ENCODE peak calls at places on chromosomes 13 and 19, in eight cellular contexts. E is CD8-positive, alpha-beta T cell; R is AG09309; S is uterus; Z is mammary epithelial cell; Q is CD8-positive, alpha-beta memory T cell; T is ovary; V is fibroblast of lung. C is an unnamed sample.

GRCh38 chr13:72151241-72151640 is 284.2 kb upstream of the DACH1 start:
- DNase-seq in Z (peak; percentile 51), R (no peak), V (peak; percentile 43), S (no peak), T (no peak), Q (no peak), E (no peak), C (no peak)

GRCh38 chr19:409515-410242 is 732 bp upstream of the C2CD4C start:
- DNase-seq in R (no peak), E (no peak), V (no peak), S (no peak), Q (no peak), T (peak; percentile 24), Z (no peak), C (no peak)

GRCh38 chr19:55116232-55117062 is 990 bp downstream of the PPP1R12C start:
- DNase-seq in Z (peak; percentile 48), R (no peak), V (peak; percentile 63), T (peak; percentile 80), E (peak; percentile 43), S (peak; percentile 72), Q (peak; percentile 35), C (peak; percentile 92)

GRCh38 chr13:40388617-40389016 is 277.8 kb downstream of the FOXO1 start:
- DNase-seq in T (no peak), S (no peak), V (no peak), R (no peak), Z (no peak), E (peak; percentile 90), Q (peak; percentile 80), C (peak; percentile 88)

GRCh38 chr19:38734426-38735256 is 9.6 kb downstream of the CAPN12 start:
- DNase-seq in T (peak; percentile 47), R (no peak), Z (peak; percentile 55), S (peak; percentile 35), E (peak; percentile 45), Q (peak; percentile 39), V (no peak), C (peak; percentile 56)

GRCh38 chr13:110121312-110122083 is 185.5 kb downstream of the COL4A1 start:
- DNase-seq in R (no peak), S (no peak), T (no peak), E (no peak), V (no peak), Z (no peak), Q (no peak), C (no peak)

GRCh38 chr13:99379856-99380255 is 72.7 kb upstream of the GPR183 start:
- DNase-seq in E (no peak), T (no peak), Q (no peak), R (no peak), S (no peak), V (no peak), Z (no peak), C (no peak)

GRCh38 chr19:54518844-54519243 is 16.2 kb downstream of the LAIR2 start:
- DNase-seq in E (no peak), T (no peak), Q (no peak), S (no peak), Z (peak; percentile 9), V (no peak), R (no peak), C (no peak)

GRCh38 chr19:33278023-33278402 is 24.3 kb downstream of the CEBPA start:
- DNase-seq in E (no peak), Z (no peak), V (no peak), R (no peak), S (no peak), T (no peak), Q (no peak), C (no peak)

GRCh38 chr19:47309608-47310007 is at the start of gene C5AR1:
- DNase-seq in R (no peak), V (no peak), S (no peak), Z (no peak), E (no peak), Q (no peak), T (no peak), C (peak; percentile 56)
- H3K4me3 ChIP-seq in R (no peak within 1 kb of the TSS), V (no peak within 1 kb of the TSS), S (no peak within 1 kb of the TSS), Z (no peak within 1 kb of the TSS), E (no peak within 1 kb of the TSS), Q (no peak within 1 kb of the TSS), T (no peak within 1 kb of the TSS), C (no peak within 1 kb of the TSS)

GRCh38 chr19:42942187-42942789 is 5.3 kb upstream of the PSG7 start:
- DNase-seq in Z (peak; percentile 22), R (no peak), T (no peak), V (peak; percentile 2), S (no peak), Q (no peak), E (no peak), C (peak; percentile 50)
- H3K4me3 ChIP-seq in Z (no peak overlapping the region), R (no peak overlapping the region), T (no peak overlapping the region), V (no peak overlapping the region), S (no peak overlapping the region), Q (no peak overlapping the region), E (no peak overlapping the region), C (no peak overlapping the region)

DNA sequence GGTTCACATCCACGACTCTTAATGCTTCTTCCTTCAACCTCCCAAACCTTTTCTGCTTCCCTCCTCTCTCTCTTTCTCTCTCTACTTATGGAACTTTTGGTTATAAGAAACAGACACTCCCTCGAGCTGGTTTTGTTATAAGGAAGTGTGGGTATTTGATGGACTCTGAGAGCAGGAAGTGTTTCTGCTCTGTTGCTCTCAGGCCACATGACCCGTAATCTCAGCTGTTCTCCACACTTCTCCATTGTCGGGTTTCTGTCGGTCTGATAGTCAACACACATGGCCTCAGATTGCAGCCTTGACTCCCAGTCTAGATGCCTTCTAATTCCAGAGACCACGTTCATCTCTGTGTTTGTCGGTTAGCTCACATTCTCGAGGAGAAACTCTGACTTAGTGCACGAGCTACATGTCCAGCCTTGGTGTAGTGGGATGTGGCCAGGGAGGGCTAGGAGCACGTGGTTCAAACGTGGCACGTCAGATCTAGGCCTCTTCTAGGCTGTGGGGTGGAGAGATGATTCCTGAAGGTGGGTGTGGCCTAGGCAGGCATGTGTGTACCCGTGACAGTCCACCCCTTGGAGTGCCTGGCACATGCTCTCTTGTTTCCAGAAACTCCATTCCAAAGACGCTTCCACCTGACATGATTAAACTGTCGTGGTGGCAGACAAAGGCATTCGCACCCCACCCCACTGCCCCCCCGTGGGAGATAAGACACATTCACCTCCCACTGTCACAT is 26.3 kb downstream of the CNFN start:
- DNase-seq in E (no peak), V (no peak), T (no peak), R (no peak), Z (no peak), S (no peak), Q (no peak), C (peak; percentile 65)
- H3K4me3 ChIP-seq in E (no peak overlapping the region), V (no peak overlapping the region), T (no peak overlapping the region), R (no peak overlapping the region), Z (no peak overlapping the region), S (no peak overlapping the region), Q (no peak overlapping the region), C (no peak overlapping the region)

DNA sequence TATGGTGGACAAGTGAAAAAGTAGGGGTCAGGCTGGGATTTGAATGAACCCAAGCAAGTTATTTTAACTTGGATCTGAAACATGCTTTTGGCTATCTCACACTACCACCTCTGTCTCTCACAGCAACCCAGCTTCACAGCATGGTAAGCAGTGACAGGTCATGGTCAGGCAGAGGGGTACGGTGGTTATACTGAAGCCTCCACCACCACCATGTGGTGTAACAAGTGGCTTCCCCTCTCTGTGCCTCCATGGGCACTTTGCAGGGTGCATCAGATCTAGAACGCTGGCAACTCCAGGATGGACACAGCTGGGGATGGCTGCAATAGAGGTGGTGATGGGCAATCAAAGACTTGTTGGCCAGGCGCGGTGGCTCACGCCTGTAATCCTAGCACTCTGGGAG is 739 bp upstream of the TMEM145 start:
- DNase-seq in R (no peak), T (no peak), Q (no peak), E (no peak), S (no peak), V (no peak), Z (no peak), C (no peak)
- H3K4me3 ChIP-seq in R (no peak overlapping the region), T (no peak overlapping the region), Q (no peak overlapping the region), E (no peak overlapping the region), S (no peak overlapping the region), V (no peak overlapping the region), Z (no peak overlapping the region), C (peak overlapping the region; percentile 79)

DNA sequence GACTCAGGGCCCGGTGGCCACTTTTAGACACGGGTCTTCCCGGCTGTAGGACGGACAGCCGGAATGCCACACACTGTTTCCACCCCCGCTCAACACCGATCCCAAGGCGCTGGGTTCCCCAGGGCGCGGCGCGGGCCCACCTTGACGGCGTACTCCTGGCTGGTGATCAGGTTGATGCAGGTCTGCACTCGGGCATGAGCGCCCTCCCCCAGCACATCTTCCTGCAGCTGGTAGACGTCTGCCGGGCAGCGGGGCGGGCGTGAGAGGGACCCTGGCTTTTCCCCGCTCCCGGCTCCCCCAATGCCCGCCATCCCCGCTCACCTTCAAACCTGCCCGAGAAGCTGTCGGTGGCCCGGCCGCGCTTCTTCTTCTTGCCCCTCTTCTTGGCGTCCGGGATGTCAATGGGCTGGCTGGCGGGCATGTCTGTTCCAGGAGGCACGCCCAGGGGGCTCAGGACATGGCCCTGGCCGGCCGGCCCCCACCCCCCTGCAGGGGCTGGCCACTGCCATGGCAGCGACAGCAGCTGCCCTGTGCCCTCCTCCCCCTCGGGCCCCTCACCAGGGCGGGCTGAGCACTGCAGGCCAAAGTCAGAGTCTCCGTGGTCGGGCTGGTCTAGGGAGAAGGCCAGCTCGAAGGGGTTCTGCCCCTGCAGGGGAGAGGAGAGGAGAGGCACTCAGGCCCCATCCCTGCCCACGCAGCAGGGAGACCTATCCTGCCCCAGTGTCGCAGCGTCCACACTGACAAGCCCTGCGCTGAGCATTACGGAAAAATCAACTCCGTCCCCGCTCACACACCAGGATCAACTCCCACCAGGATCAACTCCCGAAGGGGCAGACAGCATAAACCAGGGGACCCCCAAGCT is 4.8 kb downstream of the MKNK2 start:
- DNase-seq in T (no peak), V (no peak), R (no peak), E (no peak), S (no peak), Z (no peak), Q (no peak), C (peak; percentile 60)
- H3K4me3 ChIP-seq in T (no peak overlapping the region), V (no peak overlapping the region), R (no peak overlapping the region), E (no peak overlapping the region), S (no peak overlapping the region), Z (no peak overlapping the region), Q (no peak overlapping the region), C (peak overlapping the region; percentile 84)